ENCODE peak calls at places on chromosomes 16 and 17, in six cellular contexts. One of them, this sample, is unnamed.
A peak's percentile ranks its signal among the peaks of the same experiment; 100 is the strongest.

GRCh38 chr17:29664743-29665479 is 42.2 kb upstream of the CORO6 start:
- DNase-seq in T-helper 2 cell: no peak
- DNase-seq in ELF-1: no peak
- DNase-seq in NCI-H2081: no peak
- DNase-seq in naive thymus-derived CD4-positive, alpha-beta T cell: no peak
- DNase-seq in activated CD4-positive, alpha-beta T cell treated with anti-CD3 and anti-CD28 coated beads for 36 hours: peak; percentile 18
- DNase-seq in this sample: no peak

GRCh38 chr17:77493901-77494663 is 353.3 kb downstream of the SEC14L1 start:
- DNase-seq in ELF-1: no peak
- DNase-seq in naive thymus-derived CD4-positive, alpha-beta T cell: no peak
- DNase-seq in NCI-H2081: no peak
- DNase-seq in T-helper 2 cell: no peak
- DNase-seq in activated CD4-positive, alpha-beta T cell treated with anti-CD3 and anti-CD28 coated beads for 36 hours: no peak
- DNase-seq in this sample: no peak

GRCh38 chr17:40209404-40210093 is 9.6 kb upstream of the WIPF2 start:
- DNase-seq in activated CD4-positive, alpha-beta T cell treated with anti-CD3 and anti-CD28 coated beads for 36 hours: no peak
- DNase-seq in T-helper 2 cell: no peak
- DNase-seq in ELF-1: no peak
- DNase-seq in NCI-H2081: no peak
- DNase-seq in naive thymus-derived CD4-positive, alpha-beta T cell: no peak
- DNase-seq in this sample: no peak

GRCh38 chr16:81442909-81443687 is 1.5 kb upstream of the CMIP start:
- DNase-seq in NCI-H2081: no peak
- DNase-seq in T-helper 2 cell: peak; percentile 41
- DNase-seq in ELF-1: no peak
- DNase-seq in naive thymus-derived CD4-positive, alpha-beta T cell: no peak
- DNase-seq in activated CD4-positive, alpha-beta T cell treated with anti-CD3 and anti-CD28 coated beads for 36 hours: no peak
- DNase-seq in this sample: peak; percentile 18

GRCh38 chr17:80364091-80364691 is 50.8 kb upstream of the ENDOV start:
- DNase-seq in T-helper 2 cell: no peak
- DNase-seq in naive thymus-derived CD4-positive, alpha-beta T cell: no peak
- DNase-seq in NCI-H2081: peak; percentile 26
- DNase-seq in ELF-1: peak; percentile 46
- DNase-seq in activated CD4-positive, alpha-beta T cell treated with anti-CD3 and anti-CD28 coated beads for 36 hours: peak; percentile 41
- DNase-seq in this sample: peak; percentile 32

GRCh38 chr17:38550661-38551060 is 55.1 kb downstream of the SRCIN1 start:
- DNase-seq in NCI-H2081: no peak
- DNase-seq in ELF-1: no peak
- DNase-seq in activated CD4-positive, alpha-beta T cell treated with anti-CD3 and anti-CD28 coated beads for 36 hours: no peak
- DNase-seq in T-helper 2 cell: no peak
- DNase-seq in naive thymus-derived CD4-positive, alpha-beta T cell: no peak
- DNase-seq in this sample: peak; percentile 75

GRCh38 chr17:59435238-59435637 is 103.8 kb downstream of the YPEL2 start:
- DNase-seq in NCI-H2081: no peak
- DNase-seq in activated CD4-positive, alpha-beta T cell treated with anti-CD3 and anti-CD28 coated beads for 36 hours: no peak
- DNase-seq in naive thymus-derived CD4-positive, alpha-beta T cell: no peak
- DNase-seq in ELF-1: no peak
- DNase-seq in T-helper 2 cell: no peak
- DNase-seq in this sample: no peak

GRCh38 chr16:85843471-85844168 is 44.1 kb downstream of the COX4I1 start:
- DNase-seq in ELF-1: no peak
- DNase-seq in T-helper 2 cell: no peak
- DNase-seq in activated CD4-positive, alpha-beta T cell treated with anti-CD3 and anti-CD28 coated beads for 36 hours: no peak
- DNase-seq in NCI-H2081: no peak
- DNase-seq in naive thymus-derived CD4-positive, alpha-beta T cell: no peak
- DNase-seq in this sample: no peak

GRCh38 chr16:24853830-24854229 is 8.1 kb downstream of the SLC5A11 start:
- DNase-seq in NCI-H2081: peak; percentile 40
- DNase-seq in ELF-1: peak; percentile 20
- DNase-seq in naive thymus-derived CD4-positive, alpha-beta T cell: no peak
- DNase-seq in T-helper 2 cell: no peak
- DNase-seq in activated CD4-positive, alpha-beta T cell treated with anti-CD3 and anti-CD28 coated beads for 36 hours: peak; percentile 9
- DNase-seq in this sample: peak; percentile 32

GRCh38 chr16:12054868-12055267 is 78.3 kb downstream of the SNX29 start:
- DNase-seq in NCI-H2081: no peak
- DNase-seq in activated CD4-positive, alpha-beta T cell treated with anti-CD3 and anti-CD28 coated beads for 36 hours: no peak
- DNase-seq in T-helper 2 cell: no peak
- DNase-seq in ELF-1: no peak
- DNase-seq in naive thymus-derived CD4-positive, alpha-beta T cell: no peak
- DNase-seq in this sample: no peak

GRCh38 chr16:71460246-71460645 is 1.8 kb downstream of the ZNF23 start:
- DNase-seq in T-helper 2 cell: no peak
- DNase-seq in ELF-1: no peak
- DNase-seq in activated CD4-positive, alpha-beta T cell treated with anti-CD3 and anti-CD28 coated beads for 36 hours: no peak
- DNase-seq in NCI-H2081: no peak
- DNase-seq in naive thymus-derived CD4-positive, alpha-beta T cell: no peak
- DNase-seq in this sample: no peak

GRCh38 chr16:31093132-31093703 is 1.4 kb downstream of the VKORC1 start:
- DNase-seq in ELF-1: peak; percentile 45
- DNase-seq in naive thymus-derived CD4-positive, alpha-beta T cell: no peak
- DNase-seq in NCI-H2081: peak; percentile 29
- DNase-seq in T-helper 2 cell: no peak
- DNase-seq in activated CD4-positive, alpha-beta T cell treated with anti-CD3 and anti-CD28 coated beads for 36 hours: peak; percentile 44
- DNase-seq in this sample: peak; percentile 33

GRCh38 chr17:75626496-75627038 is 6.7 kb upstream of the SMIM5 start:
- DNase-seq in ELF-1: no peak
- DNase-seq in NCI-H2081: no peak
- DNase-seq in T-helper 2 cell: no peak
- DNase-seq in activated CD4-positive, alpha-beta T cell treated with anti-CD3 and anti-CD28 coated beads for 36 hours: no peak
- DNase-seq in naive thymus-derived CD4-positive, alpha-beta T cell: no peak
- DNase-seq in this sample: no peak

GRCh38 chr17:78147315-78147998 is 1.3 kb downstream of the C17orf99 start:
- DNase-seq in T-helper 2 cell: no peak
- DNase-seq in ELF-1: no peak
- DNase-seq in naive thymus-derived CD4-positive, alpha-beta T cell: no peak
- DNase-seq in activated CD4-positive, alpha-beta T cell treated with anti-CD3 and anti-CD28 coated beads for 36 hours: peak; percentile 22
- DNase-seq in NCI-H2081: no peak
- DNase-seq in this sample: no peak

GRCh38 chr16:10827691-10828341 is 9.2 kb upstream of the TVP23A start:
- DNase-seq in naive thymus-derived CD4-positive, alpha-beta T cell: no peak
- DNase-seq in activated CD4-positive, alpha-beta T cell treated with anti-CD3 and anti-CD28 coated beads for 36 hours: no peak
- DNase-seq in NCI-H2081: no peak
- DNase-seq in T-helper 2 cell: no peak
- DNase-seq in ELF-1: no peak
- DNase-seq in this sample: peak; percentile 72

GRCh38 chr16:71723537-71724319 is 773 bp downstream of the PHLPP2 start:
- DNase-seq in T-helper 2 cell: peak; percentile 74
- DNase-seq in ELF-1: peak; percentile 76
- DNase-seq in NCI-H2081: peak; percentile 66
- DNase-seq in activated CD4-positive, alpha-beta T cell treated with anti-CD3 and anti-CD28 coated beads for 36 hours: peak; percentile 87
- DNase-seq in naive thymus-derived CD4-positive, alpha-beta T cell: peak; percentile 81
- DNase-seq in this sample: peak; percentile 78

GRCh38 chr17:71791311-71791710 is 329.5 kb upstream of the SOX9 start:
- DNase-seq in naive thymus-derived CD4-positive, alpha-beta T cell: no peak
- DNase-seq in activated CD4-positive, alpha-beta T cell treated with anti-CD3 and anti-CD28 coated beads for 36 hours: no peak
- DNase-seq in NCI-H2081: no peak
- DNase-seq in ELF-1: no peak
- DNase-seq in T-helper 2 cell: no peak
- DNase-seq in this sample: no peak

GRCh38 chr17:78892062-78892456 is 10.9 kb downstream of the CEP295NL start:
- DNase-seq in T-helper 2 cell: no peak
- DNase-seq in NCI-H2081: no peak
- DNase-seq in activated CD4-positive, alpha-beta T cell treated with anti-CD3 and anti-CD28 coated beads for 36 hours: no peak
- DNase-seq in naive thymus-derived CD4-positive, alpha-beta T cell: no peak
- DNase-seq in ELF-1: no peak
- DNase-seq in this sample: no peak

GRCh38 chr16:9966569-9967157 is 215.6 kb downstream of the GRIN2A start:
- DNase-seq in activated CD4-positive, alpha-beta T cell treated with anti-CD3 and anti-CD28 coated beads for 36 hours: peak; percentile 31
- DNase-seq in NCI-H2081: no peak
- DNase-seq in T-helper 2 cell: no peak
- DNase-seq in naive thymus-derived CD4-positive, alpha-beta T cell: no peak
- DNase-seq in ELF-1: no peak
- DNase-seq in this sample: no peak

GRCh38 chr16:55351936-55352335 is 27.9 kb downstream of the IRX6 start:
- DNase-seq in T-helper 2 cell: no peak
- DNase-seq in naive thymus-derived CD4-positive, alpha-beta T cell: no peak
- DNase-seq in NCI-H2081: no peak
- DNase-seq in activated CD4-positive, alpha-beta T cell treated with anti-CD3 and anti-CD28 coated beads for 36 hours: no peak
- DNase-seq in ELF-1: peak; percentile 44
- DNase-seq in this sample: no peak

GRCh38 chr16:25143898-25144297 is 32.4 kb downstream of the LCMT1 start:
- DNase-seq in NCI-H2081: no peak
- DNase-seq in T-helper 2 cell: no peak
- DNase-seq in naive thymus-derived CD4-positive, alpha-beta T cell: no peak
- DNase-seq in activated CD4-positive, alpha-beta T cell treated with anti-CD3 and anti-CD28 coated beads for 36 hours: no peak
- DNase-seq in ELF-1: peak; percentile 27
- DNase-seq in this sample: peak; percentile 70

GRCh38 chr16:27308792-27309191 is 5.0 kb upstream of the IL4R start:
- DNase-seq in ELF-1: no peak
- DNase-seq in activated CD4-positive, alpha-beta T cell treated with anti-CD3 and anti-CD28 coated beads for 36 hours: no peak
- DNase-seq in naive thymus-derived CD4-positive, alpha-beta T cell: no peak
- DNase-seq in T-helper 2 cell: no peak
- DNase-seq in NCI-H2081: no peak
- DNase-seq in this sample: no peak

This sample was measured in G401.